ENCODE peak calls at places on chromosomes 3 and 15, in six cellular contexts. Y is MM.1S, S is left lung, I is lung, W is hepatocyte, D is esophagus muscularis mucosa. X is an unnamed sample. For H3K9me3, the result is how much of the 10 kb centered on the place peaks cover.

GRCh38 chr3:62445267-62445666 is 71.9 kb upstream of the FEZF2 start:
- DNase-seq in Y (peak), S (no peak), D (no peak), W (peak), I (no peak), X (no peak)

GRCh38 chr3:182241777-182242556 is 530.2 kb downstream of the SOX2 start:
- DNase-seq in D (no peak), I (no peak), W (peak), S (peak), Y (no peak), X (no peak)

GRCh38 chr15:25188551-25189101 is 233.8 kb downstream of the SNRPN start:
- DNase-seq in I (no peak), S (peak), W (no peak), Y (no peak), D (no peak), X (no peak)

GRCh38 chr15:32651229-32651837 is 9.8 kb downstream of the SCG5 start:
- DNase-seq in S (no peak), W (peak), D (no peak), Y (peak), I (peak), X (no peak)

GRCh38 chr15:92624401-92624991 is 31.1 kb downstream of the FAM174B start:
- DNase-seq in I (no peak), Y (no peak), D (no peak), W (peak), S (no peak), X (peak)

GRCh38 chr3:113223831-113224240 is 12.5 kb downstream of the BOC start:
- DNase-seq in D (peak), W (no peak), S (no peak), I (no peak), Y (no peak), X (no peak)

GRCh38 chr3:188529228-188529627 is 375.3 kb downstream of the LPP start:
- DNase-seq in W (no peak), Y (no peak), S (no peak), I (no peak), D (no peak), X (no peak)

GRCh38 chr3:192181151-192181550 is 546.2 kb downstream of the FGF12 start:
- DNase-seq in I (no peak), Y (no peak), W (no peak), S (no peak), D (no peak), X (no peak)

GRCh38 chr3:155643581-155644165 is 101.2 kb downstream of the PLCH1 start:
- DNase-seq in I (no peak), S (no peak), D (no peak), W (no peak), Y (no peak), X (no peak)

GRCh38 chr15:39455502-39455991 is 125.3 kb upstream of the THBS1 start:
- DNase-seq in Y (no peak), W (peak), S (no peak), I (no peak), D (no peak), X (no peak)

GRCh38 chr15:74497584-74497983 is 36.6 kb upstream of the UBL7 start:
- DNase-seq in D (no peak), Y (peak), S (no peak), I (no peak), W (no peak), X (no peak)

GRCh38 chr15:60079210-60079609 is 75.1 kb downstream of the FOXB1 start:
- DNase-seq in Y (no peak), W (no peak), D (no peak), S (no peak), I (no peak), X (no peak)
- TF ChIP-seq CTCF in Y (peak), W (peak), D (no peak), S (no peak), I (no peak), X (no peak)

DNA sequence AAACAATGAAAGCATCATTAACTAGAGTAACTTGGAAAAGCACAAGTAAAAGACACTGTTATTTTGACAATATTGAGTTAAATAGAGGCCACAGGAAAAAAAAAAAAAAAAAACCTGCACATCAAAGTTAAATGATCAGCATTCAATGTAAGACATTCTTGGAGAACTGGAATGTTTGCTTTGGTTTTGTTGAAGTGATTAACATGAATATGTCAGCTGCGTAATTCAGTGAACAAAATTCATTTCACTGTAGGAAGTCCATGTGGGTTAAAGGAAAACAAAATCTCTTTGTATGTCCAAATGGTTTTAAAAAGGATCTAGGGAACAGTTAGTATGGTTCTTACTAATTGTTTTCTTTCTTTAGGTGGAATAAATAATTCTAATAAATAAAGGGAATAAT is 252.8 kb upstream of the CNTN6 start:
- DNase-seq in I (no peak), S (no peak), W (no peak), Y (no peak), D (no peak), X (no peak)
- H3K9me3 ChIP-seq in I (under half), S (under half), W (under half), Y (under half), D (under half), X (under half)

GRCh38 chr15:71591057-71591456 is 219.3 kb upstream of the NR2E3 start:
- DNase-seq in D (peak), W (no peak), I (no peak), Y (no peak), S (no peak), X (no peak)
- TF ChIP-seq CTCF in D (peak), W (no peak), I (no peak), Y (no peak), S (no peak), X (no peak)

GRCh38 chr3:172107403-172107802 is 68.0 kb downstream of the FNDC3B start:
- DNase-seq in D (no peak), W (no peak), Y (peak), I (no peak), S (no peak), X (no peak)
- H3K9me3 ChIP-seq in D (under half), W (under half), Y (under half), I (under half), S (under half), X (under half)

GRCh38 chr3:48151807-48152427 is 36.3 kb downstream of the CDC25A start:
- DNase-seq in I (no peak), Y (no peak), D (no peak), W (no peak), S (no peak), X (no peak)
- TF ChIP-seq CTCF in I (no peak), Y (no peak), D (no peak), W (no peak), S (no peak), X (no peak)

DNA sequence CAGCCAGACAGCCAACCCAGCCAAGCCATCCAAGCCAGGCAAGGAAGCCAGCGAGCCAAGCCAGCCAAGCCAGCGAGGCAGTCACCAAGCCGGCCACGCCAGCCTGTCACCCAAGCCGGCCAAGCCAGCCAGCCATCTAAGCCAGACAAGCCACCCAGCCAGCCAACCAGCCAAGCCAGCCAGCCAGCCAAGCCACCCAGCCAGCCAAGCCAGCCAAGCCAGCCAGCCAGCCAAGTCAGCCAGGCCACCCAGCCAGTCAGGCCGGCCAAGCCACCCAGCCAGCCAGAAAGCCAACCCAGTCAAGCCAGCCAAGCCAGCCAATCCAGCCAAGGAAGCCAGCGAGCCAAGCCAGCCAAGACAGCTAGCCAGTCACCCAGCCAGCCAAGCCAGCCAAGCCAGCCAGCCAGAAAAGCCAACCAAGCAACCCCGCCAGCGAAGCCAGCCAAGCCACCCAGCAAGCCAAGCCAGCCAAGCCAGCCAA is 201.2 kb downstream of the GOLGA6L6 start:
- DNase-seq in D (peak), I (peak), W (peak), S (peak), Y (peak), X (peak)
- H3K9me3 ChIP-seq in D (under half), I (under half), W (half or more), S (under half), Y (under half), X (under half)

GRCh38 chr15:64767203-64767602 is 8.2 kb downstream of the RBPMS2 start:
- DNase-seq in W (no peak), S (peak), I (no peak), D (no peak), Y (no peak), X (no peak)
- TF ChIP-seq CTCF in W (no peak), S (no peak), I (no peak), D (no peak), Y (no peak), X (no peak)

GRCh38 chr15:27358751-27359434 is 387.9 kb downstream of the GABRG3 start:
- DNase-seq in I (no peak), W (peak), D (peak), S (no peak), Y (peak), X (no peak)
- H3K9me3 ChIP-seq in I (under half), W (under half), D (under half), S (under half), Y (under half), X (under half)

GRCh38 chr3:55609230-55610100 is 122.4 kb upstream of the WNT5A start:
- DNase-seq in S (no peak), I (no peak), W (no peak), D (no peak), Y (no peak), X (no peak)
- TF ChIP-seq CTCF in S (no peak), I (no peak), W (no peak), D (no peak), Y (no peak), X (no peak)

DNA sequence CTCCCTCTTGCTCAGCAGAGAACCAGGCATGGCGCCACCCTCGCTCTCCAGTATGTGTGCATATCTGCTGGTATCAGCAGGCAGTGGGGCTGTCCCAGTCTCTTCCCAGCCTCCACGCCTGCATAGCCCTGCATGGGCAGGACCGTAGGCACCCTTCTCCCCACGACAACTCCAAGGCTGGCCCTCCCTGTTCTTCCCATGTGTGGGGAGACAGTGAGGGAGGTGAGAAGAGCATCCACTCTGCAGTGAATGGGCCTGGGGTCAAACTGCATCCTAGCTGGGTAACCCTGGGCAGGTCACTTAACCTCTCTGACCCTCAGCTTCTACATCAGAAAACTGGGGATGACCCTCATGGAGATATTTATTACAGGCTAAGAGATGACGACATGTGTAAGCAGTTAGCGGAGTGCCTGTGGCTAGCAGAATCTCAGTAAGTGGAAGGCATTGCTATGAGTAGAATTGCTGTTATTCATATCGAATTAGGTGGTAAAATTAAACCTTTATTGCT is 13.3 kb upstream of the SSUH2 start:
- DNase-seq in S (no peak), W (no peak), Y (no peak), I (no peak), D (no peak), X (no peak)
- H3K9me3 ChIP-seq in S (under half), W (under half), Y (under half), I (under half), D (under half), X (under half)